ENCODE peak calls at places on chromosome 22, in eight cellular contexts. B is heart left ventricle, Z is suprapubic skin, G is stomach, J is sigmoid colon, O is adrenal gland, X is body of pancreas, A is HCT116. H is an unnamed sample.

GRCh38 chr22:31628969-31629723 is 32.9 kb downstream of the PISD start:
- DNase-seq in J (no peak), O (no peak), Z (no peak), X (no peak), B (no peak), G (no peak), A (no peak), H (peak)

GRCh38 chr22:50473855-50474671 is 772 bp downstream of the SBF1 start:
- DNase-seq in G (peak), X (peak), A (no peak), O (peak), B (peak), J (peak), Z (no peak), H (peak)

GRCh38 chr22:22061085-22062077 is 78.8 kb upstream of the TOP3B start:
- DNase-seq in Z (no peak), X (peak), B (peak), G (no peak), O (peak), A (peak), J (peak), H (no peak)

GRCh38 chr22:50105529-50106100 is 15.8 kb downstream of the MOV10L1 start:
- DNase-seq in J (no peak), X (no peak), B (no peak), A (no peak), O (peak), Z (peak), G (no peak), H (no peak)

GRCh38 chr22:49502126-49502826 is 325.4 kb downstream of the BRD1 start:
- DNase-seq in B (no peak), G (no peak), X (no peak), A (peak), Z (no peak), J (no peak), O (no peak), H (no peak)

GRCh38 chr22:21447694-21448402 is 19.3 kb upstream of the TMEM191C start:
- DNase-seq in O (no peak), G (peak), Z (peak), B (no peak), J (peak), X (peak), A (no peak), H (peak)

GRCh38 chr22:50399751-50400331 is 56.7 kb downstream of the PPP6R2 start:
- DNase-seq in J (no peak), B (peak), Z (no peak), X (peak), O (peak), G (peak), A (peak), H (peak)

GRCh38 chr22:46803031-46803880 is 40.8 kb downstream of the TBC1D22A start:
- DNase-seq in J (peak), X (peak), Z (no peak), A (peak), O (peak), G (peak), B (peak), H (peak)

GRCh38 chr22:50584106-50585096 is 1.8 kb upstream of the CHKB start:
- DNase-seq in A (no peak), B (no peak), O (no peak), J (no peak), Z (no peak), G (no peak), X (no peak), H (peak)

GRCh38 chr22:48864748-48865147 is 962.9 kb downstream of the BRD1 start:
- DNase-seq in A (no peak), G (no peak), Z (peak), J (peak), B (no peak), X (no peak), O (no peak), H (peak)

GRCh38 chr22:20804650-20805049 is 30.7 kb downstream of the SERPIND1 start:
- DNase-seq in J (no peak), Z (no peak), X (no peak), O (no peak), A (no peak), B (no peak), G (no peak), H (no peak)

GRCh38 chr22:50701076-50701419 is 28.4 kb downstream of the SHANK3 start:
- DNase-seq in B (no peak), G (no peak), X (peak), J (peak), Z (peak), O (no peak), A (no peak), H (no peak)

GRCh38 chr22:46084943-46085830 is 65.1 kb upstream of the PPARA start:
- DNase-seq in B (peak), A (no peak), X (peak), G (peak), O (peak), Z (peak), J (peak), H (peak)

GRCh38 chr22:50262460-50262911 is 1.0 kb upstream of the MAPK12 start:
- DNase-seq in G (no peak), B (no peak), A (no peak), J (no peak), O (no peak), Z (no peak), X (no peak), H (no peak)

GRCh38 chr22:27780161-27780575 is 21.4 kb downstream of the MN1 start:
- DNase-seq in B (no peak), G (no peak), O (peak), J (no peak), X (no peak), Z (no peak), A (no peak), H (no peak)

GRCh38 chr22:27372969-27373670 is 428.4 kb downstream of the MN1 start:
- DNase-seq in G (peak), O (no peak), B (no peak), X (peak), J (no peak), A (no peak), Z (no peak), H (no peak)

GRCh38 chr22:44583076-44583760 is 85.2 kb upstream of the RTL6 start:
- DNase-seq in Z (peak), J (peak), B (peak), X (peak), G (no peak), A (no peak), O (peak), H (peak)

GRCh38 chr22:49855491-49855911 is 1.9 kb downstream of the ZBED4 start:
- DNase-seq in Z (no peak), X (peak), A (no peak), O (no peak), J (no peak), G (no peak), B (no peak), H (peak)

GRCh38 chr22:25797891-25798290 is 55.9 kb downstream of the MYO18B start:
- DNase-seq in J (no peak), G (no peak), X (no peak), O (no peak), A (no peak), Z (no peak), B (no peak), H (no peak)

GRCh38 chr22:46860562-46860961 is 98.1 kb downstream of the TBC1D22A start:
- DNase-seq in A (no peak), Z (no peak), B (no peak), J (no peak), G (no peak), X (no peak), O (no peak), H (no peak)

GRCh38 chr22:46758867-46759290 is 3.6 kb upstream of the TBC1D22A start:
- DNase-seq in Z (no peak), O (peak), G (peak), J (no peak), A (peak), B (peak), X (peak), H (peak)

GRCh38 chr22:33271390-33272161 is 213.4 kb upstream of the SYN3 start:
- DNase-seq in X (peak), B (peak), G (peak), O (peak), A (no peak), J (no peak), Z (no peak), H (no peak)

GRCh38 chr22:48091060-48091650 is 1328.7 kb downstream of the TBC1D22A start:
- DNase-seq in B (no peak), O (no peak), A (no peak), G (no peak), X (no peak), J (peak), Z (peak), H (no peak)

GRCh38 chr22:43293661-43294392 is 49.3 kb downstream of the SCUBE1 start:
- DNase-seq in B (no peak), A (no peak), Z (peak), O (peak), J (peak), G (peak), X (no peak), H (no peak)

GRCh38 chr22:46146329-46146728 is 4.0 kb upstream of the PPARA start:
- DNase-seq in J (peak), G (no peak), O (no peak), B (no peak), A (no peak), Z (no peak), X (no peak), H (no peak)

GRCh38 chr22:21861856-21862255 is 5.6 kb downstream of the MAPK1 start:
- DNase-seq in X (no peak), G (no peak), O (no peak), Z (no peak), J (no peak), A (no peak), B (no peak), H (no peak)

GRCh38 chr22:22210375-22210774 is 34.2 kb upstream of the VPREB1 start:
- DNase-seq in B (no peak), A (peak), O (no peak), J (no peak), X (peak), G (no peak), Z (no peak), H (no peak)

GRCh38 chr22:27972732-27973698 is 54.0 kb upstream of the PITPNB start:
- DNase-seq in B (no peak), G (no peak), Z (no peak), O (no peak), A (no peak), J (no peak), X (no peak), H (no peak)

GRCh38 chr22:49016909-49017768 is 810.5 kb downstream of the BRD1 start:
- DNase-seq in G (peak), Z (peak), A (no peak), J (peak), B (peak), O (no peak), X (no peak), H (peak)

GRCh38 chr22:27740192-27740748 is 61.3 kb downstream of the MN1 start:
- DNase-seq in O (no peak), B (no peak), J (peak), G (no peak), Z (no peak), A (no peak), X (no peak), H (no peak)

GRCh38 chr22:37454857-37455686 is 27.8 kb upstream of the ELFN2 start:
- DNase-seq in B (no peak), A (peak), Z (no peak), O (peak), G (peak), X (peak), J (no peak), H (no peak)

GRCh38 chr22:49046546-49047305 is 780.9 kb downstream of the BRD1 start:
- DNase-seq in B (no peak), Z (peak), G (no peak), O (peak), J (no peak), X (peak), A (peak), H (no peak)

GRCh38 chr22:47976219-47976618 is 1213.8 kb downstream of the TBC1D22A start:
- DNase-seq in X (no peak), G (no peak), J (no peak), B (no peak), O (no peak), Z (no peak), A (no peak), H (no peak)

GRCh38 chr22:39120983-39121382 is 23.9 kb downstream of the APOBEC3H start:
- DNase-seq in B (no peak), O (no peak), X (no peak), G (no peak), Z (no peak), A (no peak), J (no peak), H (no peak)

GRCh38 chr22:39114157-39114511 is 17.1 kb downstream of the APOBEC3H start:
- DNase-seq in Z (no peak), J (no peak), X (no peak), A (no peak), O (no peak), B (no peak), G (no peak), H (no peak)

GRCh38 chr22:39115570-39115969 is 18.5 kb downstream of the APOBEC3H start:
- DNase-seq in A (no peak), O (no peak), Z (no peak), X (no peak), B (no peak), G (no peak), J (no peak), H (no peak)

GRCh38 chr22:39115976-39116621 is 19.1 kb downstream of the APOBEC3H start:
- DNase-seq in B (no peak), A (no peak), J (no peak), G (no peak), O (no peak), X (no peak), Z (no peak), H (no peak)

GRCh38 chr22:39117585-39118191 is 20.6 kb downstream of the APOBEC3H start:
- DNase-seq in A (peak), B (no peak), O (peak), X (peak), J (peak), G (peak), Z (no peak), H (peak)
- TF ChIP-seq POLR2A in A (no peak), B (no peak), O (no peak), X (no peak), J (no peak), G (no peak), Z (no peak), H (no peak)

GRCh38 chr22:30434775-30435315 is 9.3 kb downstream of the MTFP1 start:
- DNase-seq in O (no peak), A (no peak), J (no peak), G (no peak), Z (no peak), B (no peak), X (no peak), H (no peak)

GRCh38 chr22:30433227-30433626 is 7.7 kb downstream of the MTFP1 start:
- DNase-seq in O (no peak), J (no peak), G (no peak), B (no peak), Z (no peak), X (no peak), A (no peak), H (no peak)

GRCh38 chr22:30436196-30436595 is 10.6 kb downstream of the MTFP1 start:
- DNase-seq in A (no peak), B (no peak), G (no peak), X (no peak), O (no peak), J (no peak), Z (no peak), H (no peak)

GRCh38 chr22:30433773-30434172 is 8.2 kb downstream of the MTFP1 start:
- DNase-seq in A (no peak), O (no peak), G (no peak), B (no peak), Z (no peak), J (no peak), X (no peak), H (no peak)

DNA sequence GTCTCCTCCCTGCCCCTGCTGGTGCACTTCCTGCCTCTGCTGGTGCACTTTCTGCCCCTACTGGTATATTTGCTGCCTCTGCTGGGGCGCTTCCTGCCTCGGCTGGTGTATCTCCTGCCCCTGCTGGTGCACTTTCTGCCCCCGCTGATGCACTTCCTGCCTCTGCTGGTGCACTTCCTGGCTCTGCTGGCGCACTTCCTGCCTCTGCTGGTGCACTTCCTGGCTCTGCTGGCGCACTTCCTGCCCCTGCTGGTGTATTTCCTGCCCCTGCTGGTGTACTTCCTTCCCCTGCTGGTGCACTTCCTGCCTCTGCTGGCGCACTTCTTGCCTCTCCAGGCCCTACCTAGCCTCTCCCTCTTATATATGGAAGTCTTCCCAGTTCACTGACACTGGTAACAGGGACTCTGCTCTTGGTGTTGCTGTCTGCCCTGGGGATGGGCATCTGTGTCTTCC is 10.1 kb downstream of the MTFP1 start:
- DNase-seq in X (peak), Z (no peak), G (peak), A (peak), O (peak), B (peak), J (no peak), H (peak)
- H3K4me3 ChIP-seq in X (no peak), Z (no peak), G (no peak), A (peak), O (no peak), B (no peak), J (no peak), H (no peak)

DNA sequence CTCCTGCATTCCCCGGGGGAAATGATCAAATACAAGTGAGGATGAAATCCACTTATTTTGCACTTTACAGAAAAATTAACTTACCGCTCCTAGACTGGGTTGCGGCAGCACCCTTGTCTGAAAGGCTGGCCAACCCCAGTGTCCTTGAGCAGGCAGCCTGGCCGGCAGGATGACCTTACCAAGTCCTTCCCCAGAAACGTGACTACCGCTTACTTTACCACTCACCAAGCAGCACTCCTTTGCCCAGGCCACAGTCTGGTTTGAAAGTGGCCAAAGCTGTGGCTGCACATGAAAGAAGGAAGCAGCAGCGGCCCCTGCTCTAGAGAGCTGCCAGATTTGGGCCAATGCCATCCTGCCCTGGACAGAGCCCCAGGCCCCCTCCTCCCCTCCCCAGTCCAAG is 20.3 kb downstream of the MYH9 start:
- DNase-seq in Z (no peak), O (peak), J (no peak), G (no peak), X (peak), B (no peak), A (no peak), H (no peak)
- TF ChIP-seq POLR2A in Z (no peak), O (no peak), J (no peak), G (no peak), X (no peak), B (no peak), A (no peak), H (no peak)

GRCh38 chr22:17086750-17087149 is 1.9 kb downstream of the IL17RA start:
- DNase-seq in Z (peak), G (no peak), A (no peak), X (no peak), J (peak), O (no peak), B (no peak), H (peak)

GRCh38 chr22:17085277-17086091 is 684 bp downstream of the IL17RA start:
- DNase-seq in J (peak), X (peak), A (no peak), O (peak), G (peak), B (peak), Z (peak), H (no peak)

GRCh38 chr22:17084554-17085276 is at the start of gene IL17RA:
- DNase-seq in X (peak), A (peak), G (peak), O (peak), J (peak), Z (peak), B (peak), H (peak)

GRCh38 chr22:17087176-17088131 is 2.7 kb downstream of the IL17RA start:
- DNase-seq in B (no peak), Z (peak), J (peak), G (no peak), X (no peak), A (no peak), O (peak), H (no peak)

GRCh38 chr22:17086301-17086700 is 1.5 kb downstream of the IL17RA start:
- DNase-seq in B (no peak), A (no peak), O (no peak), J (peak), G (no peak), Z (peak), X (no peak), H (no peak)
- H3K4me3 ChIP-seq in B (no peak), A (peak), O (no peak), J (peak), G (peak), Z (peak), X (no peak), H (peak)

GRCh38 chr22:24176630-24177029 is 4.7 kb upstream of the SUSD2 start:
- DNase-seq in X (no peak), G (no peak), J (peak), A (no peak), O (no peak), B (peak), Z (no peak), H (no peak)
- TF ChIP-seq POLR2A in X (no peak), G (no peak), J (no peak), A (no peak), O (no peak), B (no peak), Z (no peak), H (no peak)

DNA sequence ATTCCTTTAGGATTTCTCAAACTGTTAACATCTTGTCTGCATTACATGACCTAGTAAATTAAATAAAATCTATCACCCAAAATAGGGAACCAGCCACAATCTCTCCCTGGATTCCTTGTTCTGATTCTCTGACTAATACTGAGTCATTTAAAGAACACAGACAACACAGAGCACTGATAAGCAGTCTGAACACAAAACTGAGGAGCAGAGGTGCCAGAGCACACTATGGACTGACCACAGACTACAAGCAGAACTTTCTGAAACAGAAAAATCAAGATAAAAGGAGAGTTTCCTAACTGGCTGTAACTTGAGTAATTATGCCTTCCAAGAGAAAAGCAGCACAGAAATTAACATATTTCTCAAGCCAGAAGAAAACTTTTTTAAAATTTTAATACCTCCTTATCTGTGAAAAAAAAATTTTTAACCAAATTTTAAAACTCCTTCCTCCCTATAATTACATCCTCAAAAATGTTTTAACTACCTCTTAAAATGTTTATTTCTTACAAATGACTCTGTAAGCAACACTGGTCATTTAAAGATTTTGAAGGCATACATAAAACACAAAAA is 128.9 kb downstream of the SGSM3 start:
- DNase-seq in Z (no peak), G (peak), X (peak), B (no peak), A (peak), O (peak), J (no peak), H (no peak)
- H3K4me3 ChIP-seq in Z (no peak), G (no peak), X (no peak), B (no peak), A (peak), O (no peak), J (no peak), H (no peak)

H was measured in spleen.